ENCODE peak calls at places on chromosome 2, in eight cellular contexts. One of them, this sample, is unnamed.

GRCh38 chr2:63692002-63692606 is 103.3 kb downstream of the MDH1 start:
- DNase-seq in spleen: no peak
- DNase-seq in gastrocnemius medialis: no peak
- DNase-seq in prostate gland: peak
- DNase-seq in HFF-Myc: peak
- DNase-seq in fibroblast of the aortic adventitia: peak
- DNase-seq in nephron progenitor cell: no peak
- DNase-seq in activated B cell treated with CpG ODN at 0.5 μM for 24 hours: no peak
- DNase-seq in this sample: peak

GRCh38 chr2:236405357-236405756 is 141.2 kb upstream of the ASB18 start:
- DNase-seq in spleen: no peak
- DNase-seq in gastrocnemius medialis: no peak
- DNase-seq in prostate gland: no peak
- DNase-seq in HFF-Myc: no peak
- DNase-seq in fibroblast of the aortic adventitia: no peak
- DNase-seq in nephron progenitor cell: no peak
- DNase-seq in activated B cell treated with CpG ODN at 0.5 μM for 24 hours: no peak
- DNase-seq in this sample: no peak

GRCh38 chr2:58055027-58055786 is 8.6 kb downstream of the VRK2 start:
- DNase-seq in spleen: no peak
- DNase-seq in gastrocnemius medialis: no peak
- DNase-seq in prostate gland: no peak
- DNase-seq in HFF-Myc: no peak
- DNase-seq in fibroblast of the aortic adventitia: no peak
- DNase-seq in nephron progenitor cell: no peak
- DNase-seq in activated B cell treated with CpG ODN at 0.5 μM for 24 hours: no peak
- DNase-seq in this sample: no peak

GRCh38 chr2:10414000-10414451 is 34.1 kb downstream of the ODC1 start:
- DNase-seq in spleen: no peak
- DNase-seq in gastrocnemius medialis: no peak
- DNase-seq in prostate gland: no peak
- DNase-seq in HFF-Myc: no peak
- DNase-seq in fibroblast of the aortic adventitia: peak
- DNase-seq in nephron progenitor cell: no peak
- DNase-seq in activated B cell treated with CpG ODN at 0.5 μM for 24 hours: no peak
- DNase-seq in this sample: peak

GRCh38 chr2:46563110-46563731 is 83.9 kb downstream of the TMEM247 start:
- DNase-seq in spleen: no peak
- DNase-seq in gastrocnemius medialis: no peak
- DNase-seq in prostate gland: no peak
- DNase-seq in HFF-Myc: no peak
- DNase-seq in fibroblast of the aortic adventitia: no peak
- DNase-seq in nephron progenitor cell: no peak
- DNase-seq in activated B cell treated with CpG ODN at 0.5 μM for 24 hours: no peak
- DNase-seq in this sample: no peak

GRCh38 chr2:79855264-79856006 is 342.6 kb downstream of the CTNNA2 start:
- DNase-seq in spleen: no peak
- DNase-seq in gastrocnemius medialis: no peak
- DNase-seq in prostate gland: no peak
- DNase-seq in HFF-Myc: no peak
- DNase-seq in fibroblast of the aortic adventitia: no peak
- DNase-seq in nephron progenitor cell: no peak
- DNase-seq in activated B cell treated with CpG ODN at 0.5 μM for 24 hours: no peak
- DNase-seq in this sample: peak

GRCh38 chr2:10228611-10229365 is 73.9 kb upstream of the HPCAL1 start:
- DNase-seq in spleen: peak
- DNase-seq in gastrocnemius medialis: peak
- DNase-seq in prostate gland: peak
- DNase-seq in HFF-Myc: no peak
- DNase-seq in fibroblast of the aortic adventitia: no peak
- DNase-seq in nephron progenitor cell: no peak
- DNase-seq in activated B cell treated with CpG ODN at 0.5 μM for 24 hours: no peak
- DNase-seq in this sample: no peak

GRCh38 chr2:23824777-23825212 is 102.1 kb downstream of the ATAD2B start:
- DNase-seq in spleen: no peak
- DNase-seq in gastrocnemius medialis: no peak
- DNase-seq in prostate gland: peak
- DNase-seq in HFF-Myc: peak
- DNase-seq in fibroblast of the aortic adventitia: peak
- DNase-seq in nephron progenitor cell: peak
- DNase-seq in activated B cell treated with CpG ODN at 0.5 μM for 24 hours: no peak
- DNase-seq in this sample: peak

GRCh38 chr2:10494351-10495066 is 46.4 kb upstream of the ODC1 start:
- DNase-seq in spleen: peak
- DNase-seq in gastrocnemius medialis: no peak
- DNase-seq in prostate gland: no peak
- DNase-seq in HFF-Myc: no peak
- DNase-seq in fibroblast of the aortic adventitia: no peak
- DNase-seq in nephron progenitor cell: no peak
- DNase-seq in activated B cell treated with CpG ODN at 0.5 μM for 24 hours: no peak
- DNase-seq in this sample: no peak

GRCh38 chr2:170237572-170238120 is 59.7 kb downstream of the MYO3B start:
- DNase-seq in spleen: no peak
- DNase-seq in gastrocnemius medialis: no peak
- DNase-seq in prostate gland: no peak
- DNase-seq in HFF-Myc: no peak
- DNase-seq in fibroblast of the aortic adventitia: no peak
- DNase-seq in nephron progenitor cell: no peak
- DNase-seq in activated B cell treated with CpG ODN at 0.5 μM for 24 hours: no peak
- DNase-seq in this sample: no peak

GRCh38 chr2:20444113-20444992 is 2.5 kb upstream of the RHOB start:
- DNase-seq in spleen: no peak
- DNase-seq in gastrocnemius medialis: peak
- DNase-seq in prostate gland: no peak
- DNase-seq in HFF-Myc: no peak
- DNase-seq in fibroblast of the aortic adventitia: peak
- DNase-seq in nephron progenitor cell: no peak
- DNase-seq in activated B cell treated with CpG ODN at 0.5 μM for 24 hours: no peak
- DNase-seq in this sample: peak

GRCh38 chr2:72629062-72629461 is 196.8 kb downstream of the EXOC6B start:
- DNase-seq in spleen: no peak
- DNase-seq in gastrocnemius medialis: no peak
- DNase-seq in prostate gland: no peak
- DNase-seq in HFF-Myc: no peak
- DNase-seq in fibroblast of the aortic adventitia: no peak
- DNase-seq in nephron progenitor cell: no peak
- DNase-seq in activated B cell treated with CpG ODN at 0.5 μM for 24 hours: no peak
- DNase-seq in this sample: no peak

GRCh38 chr2:111139637-111140317 is 19.1 kb downstream of the BCL2L11 start:
- DNase-seq in spleen: no peak
- DNase-seq in gastrocnemius medialis: peak
- DNase-seq in prostate gland: peak
- DNase-seq in HFF-Myc: no peak
- DNase-seq in fibroblast of the aortic adventitia: peak
- DNase-seq in nephron progenitor cell: no peak
- DNase-seq in activated B cell treated with CpG ODN at 0.5 μM for 24 hours: no peak
- DNase-seq in this sample: no peak

GRCh38 chr2:99900589-99900988 is 241.8 kb downstream of the AFF3 start:
- DNase-seq in spleen: no peak
- DNase-seq in gastrocnemius medialis: peak
- DNase-seq in prostate gland: no peak
- DNase-seq in HFF-Myc: no peak
- DNase-seq in fibroblast of the aortic adventitia: no peak
- DNase-seq in nephron progenitor cell: no peak
- DNase-seq in activated B cell treated with CpG ODN at 0.5 μM for 24 hours: no peak
- DNase-seq in this sample: no peak

GRCh38 chr2:108200569-108200968 is 39.2 kb upstream of the SULT1C3 start:
- DNase-seq in spleen: no peak
- DNase-seq in gastrocnemius medialis: no peak
- DNase-seq in prostate gland: no peak
- DNase-seq in HFF-Myc: no peak
- DNase-seq in fibroblast of the aortic adventitia: no peak
- DNase-seq in nephron progenitor cell: no peak
- DNase-seq in activated B cell treated with CpG ODN at 0.5 μM for 24 hours: no peak
- DNase-seq in this sample: no peak

GRCh38 chr2:152038451-152038958 is 60.3 kb downstream of the CACNB4 start:
- DNase-seq in spleen: no peak
- DNase-seq in gastrocnemius medialis: peak
- DNase-seq in prostate gland: no peak
- DNase-seq in HFF-Myc: no peak
- DNase-seq in fibroblast of the aortic adventitia: no peak
- DNase-seq in nephron progenitor cell: peak
- DNase-seq in activated B cell treated with CpG ODN at 0.5 μM for 24 hours: no peak
- DNase-seq in this sample: no peak
- TF ChIP-seq CTCF in spleen: no peak
- TF ChIP-seq CTCF in gastrocnemius medialis: no peak
- TF ChIP-seq CTCF in prostate gland: no peak
- TF ChIP-seq CTCF in HFF-Myc: no peak
- TF ChIP-seq CTCF in fibroblast of the aortic adventitia: no peak
- TF ChIP-seq CTCF in nephron progenitor cell: no peak
- TF ChIP-seq CTCF in activated B cell treated with CpG ODN at 0.5 μM for 24 hours: no peak
- TF ChIP-seq CTCF in this sample: no peak

GRCh38 chr2:62437785-62438184 is 68.2 kb downstream of the TMEM17 start:
- DNase-seq in spleen: no peak
- DNase-seq in gastrocnemius medialis: no peak
- DNase-seq in prostate gland: no peak
- DNase-seq in HFF-Myc: no peak
- DNase-seq in fibroblast of the aortic adventitia: no peak
- DNase-seq in nephron progenitor cell: no peak
- DNase-seq in activated B cell treated with CpG ODN at 0.5 μM for 24 hours: no peak
- DNase-seq in this sample: no peak
- TF ChIP-seq CTCF in spleen: no peak
- TF ChIP-seq CTCF in gastrocnemius medialis: no peak
- TF ChIP-seq CTCF in prostate gland: no peak
- TF ChIP-seq CTCF in HFF-Myc: no peak
- TF ChIP-seq CTCF in fibroblast of the aortic adventitia: no peak
- TF ChIP-seq CTCF in nephron progenitor cell: no peak
- TF ChIP-seq CTCF in activated B cell treated with CpG ODN at 0.5 μM for 24 hours: no peak
- TF ChIP-seq CTCF in this sample: no peak

GRCh38 chr2:202161106-202161836 is 77.1 kb downstream of the SUMO1 start:
- DNase-seq in spleen: no peak
- DNase-seq in gastrocnemius medialis: no peak
- DNase-seq in prostate gland: no peak
- DNase-seq in HFF-Myc: no peak
- DNase-seq in fibroblast of the aortic adventitia: peak
- DNase-seq in nephron progenitor cell: no peak
- DNase-seq in activated B cell treated with CpG ODN at 0.5 μM for 24 hours: no peak
- DNase-seq in this sample: peak

GRCh38 chr2:202164409-202164808 is 74.0 kb downstream of the SUMO1 start:
- DNase-seq in spleen: no peak
- DNase-seq in gastrocnemius medialis: no peak
- DNase-seq in prostate gland: no peak
- DNase-seq in HFF-Myc: no peak
- DNase-seq in fibroblast of the aortic adventitia: peak
- DNase-seq in nephron progenitor cell: no peak
- DNase-seq in activated B cell treated with CpG ODN at 0.5 μM for 24 hours: no peak
- DNase-seq in this sample: no peak

GRCh38 chr2:202157211-202157985 is 81.0 kb downstream of the SUMO1 start:
- DNase-seq in spleen: no peak
- DNase-seq in gastrocnemius medialis: no peak
- DNase-seq in prostate gland: no peak
- DNase-seq in HFF-Myc: no peak
- DNase-seq in fibroblast of the aortic adventitia: no peak
- DNase-seq in nephron progenitor cell: no peak
- DNase-seq in activated B cell treated with CpG ODN at 0.5 μM for 24 hours: no peak
- DNase-seq in this sample: no peak

GRCh38 chr2:202154613-202155281 is 81.7 kb downstream of the KIAA2012 start:
- DNase-seq in spleen: no peak
- DNase-seq in gastrocnemius medialis: no peak
- DNase-seq in prostate gland: no peak
- DNase-seq in HFF-Myc: no peak
- DNase-seq in fibroblast of the aortic adventitia: no peak
- DNase-seq in nephron progenitor cell: no peak
- DNase-seq in activated B cell treated with CpG ODN at 0.5 μM for 24 hours: no peak
- DNase-seq in this sample: no peak

DNA sequence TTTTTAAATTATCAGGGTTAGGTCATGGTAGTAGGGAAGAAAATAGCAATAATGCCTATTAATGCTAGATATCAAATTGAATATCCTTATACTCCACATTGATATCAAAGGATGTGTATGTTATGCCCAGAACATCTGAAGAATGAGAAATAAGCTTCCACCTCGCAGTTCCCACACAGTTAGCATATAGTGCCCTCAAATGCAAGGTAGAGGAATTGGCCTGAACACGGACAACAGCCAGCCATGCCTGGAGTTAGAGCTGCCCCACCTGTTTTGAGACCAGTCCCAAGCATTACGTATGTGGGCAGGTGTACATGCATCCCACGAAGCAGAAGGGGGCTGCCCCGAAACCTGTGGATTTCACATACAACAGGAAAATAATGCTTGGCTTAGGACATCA is 79.6 kb downstream of the SUMO1 start:
- DNase-seq in spleen: no peak
- DNase-seq in gastrocnemius medialis: no peak
- DNase-seq in prostate gland: peak
- DNase-seq in HFF-Myc: no peak
- DNase-seq in fibroblast of the aortic adventitia: peak
- DNase-seq in nephron progenitor cell: no peak
- DNase-seq in activated B cell treated with CpG ODN at 0.5 μM for 24 hours: no peak
- DNase-seq in this sample: peak
- TF ChIP-seq CTCF in spleen: no peak
- TF ChIP-seq CTCF in gastrocnemius medialis: no peak
- TF ChIP-seq CTCF in prostate gland: no peak
- TF ChIP-seq CTCF in HFF-Myc: peak
- TF ChIP-seq CTCF in fibroblast of the aortic adventitia: peak
- TF ChIP-seq CTCF in nephron progenitor cell: no peak
- TF ChIP-seq CTCF in activated B cell treated with CpG ODN at 0.5 μM for 24 hours: no peak
- TF ChIP-seq CTCF in this sample: peak

GRCh38 chr2:231785822-231786176 is 446 bp upstream of the COPS7B start:
- DNase-seq in spleen: no peak
- DNase-seq in gastrocnemius medialis: no peak
- DNase-seq in prostate gland: no peak
- DNase-seq in HFF-Myc: no peak
- DNase-seq in fibroblast of the aortic adventitia: no peak
- DNase-seq in nephron progenitor cell: no peak
- DNase-seq in activated B cell treated with CpG ODN at 0.5 μM for 24 hours: no peak
- DNase-seq in this sample: no peak

GRCh38 chr2:231791107-231791506 is 4.9 kb downstream of the COPS7B start:
- DNase-seq in spleen: no peak
- DNase-seq in gastrocnemius medialis: no peak
- DNase-seq in prostate gland: no peak
- DNase-seq in HFF-Myc: no peak
- DNase-seq in fibroblast of the aortic adventitia: no peak
- DNase-seq in nephron progenitor cell: no peak
- DNase-seq in activated B cell treated with CpG ODN at 0.5 μM for 24 hours: no peak
- DNase-seq in this sample: no peak

GRCh38 chr2:231786177-231786916 is at the start of gene COPS7B:
- DNase-seq in spleen: peak
- DNase-seq in gastrocnemius medialis: peak
- DNase-seq in prostate gland: peak
- DNase-seq in HFF-Myc: peak
- DNase-seq in fibroblast of the aortic adventitia: peak
- DNase-seq in nephron progenitor cell: peak
- DNase-seq in activated B cell treated with CpG ODN at 0.5 μM for 24 hours: peak
- DNase-seq in this sample: peak

GRCh38 chr2:231785413-231785812 is 832 bp upstream of the COPS7B start:
- DNase-seq in spleen: no peak
- DNase-seq in gastrocnemius medialis: no peak
- DNase-seq in prostate gland: no peak
- DNase-seq in HFF-Myc: no peak
- DNase-seq in fibroblast of the aortic adventitia: no peak
- DNase-seq in nephron progenitor cell: no peak
- DNase-seq in activated B cell treated with CpG ODN at 0.5 μM for 24 hours: no peak
- DNase-seq in this sample: no peak

DNA sequence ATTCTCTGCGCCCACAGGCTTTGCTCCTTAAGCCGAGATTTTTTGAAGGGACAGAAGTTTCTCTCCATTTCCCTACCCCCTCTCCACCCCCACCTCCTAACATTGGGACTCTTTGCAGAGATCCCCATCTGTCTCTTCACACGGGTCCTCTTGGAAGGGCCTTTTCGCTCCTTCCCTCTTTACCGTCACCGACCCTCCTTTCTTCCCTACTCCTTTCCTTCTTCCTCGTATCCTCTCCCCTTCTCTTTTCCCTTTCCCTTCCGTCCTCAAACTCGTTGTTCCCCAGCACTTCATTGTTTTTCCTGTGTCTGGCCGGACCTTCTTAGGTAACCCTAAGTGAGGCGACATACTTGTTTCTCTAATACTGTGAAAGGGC is 660 bp downstream of the COPS7B start:
- DNase-seq in spleen: no peak
- DNase-seq in gastrocnemius medialis: no peak
- DNase-seq in prostate gland: no peak
- DNase-seq in HFF-Myc: no peak
- DNase-seq in fibroblast of the aortic adventitia: no peak
- DNase-seq in nephron progenitor cell: no peak
- DNase-seq in activated B cell treated with CpG ODN at 0.5 μM for 24 hours: no peak
- DNase-seq in this sample: no peak
- TF ChIP-seq CTCF in spleen: no peak
- TF ChIP-seq CTCF in gastrocnemius medialis: no peak
- TF ChIP-seq CTCF in prostate gland: no peak
- TF ChIP-seq CTCF in HFF-Myc: no peak
- TF ChIP-seq CTCF in fibroblast of the aortic adventitia: no peak
- TF ChIP-seq CTCF in nephron progenitor cell: no peak
- TF ChIP-seq CTCF in activated B cell treated with CpG ODN at 0.5 μM for 24 hours: no peak
- TF ChIP-seq CTCF in this sample: no peak